ENCODE peak calls at places on chromosomes 16 and 17, in ten cellular contexts. I is HepG2, B is H9, K is fibroblast of lung, A is IMR-90, F is mammary epithelial cell, T is GM23338, O is DND-41, E is H1, M is PC-9. Y is an unnamed sample.

GRCh38 chr16:79593074-79593531 is 7.4 kb downstream of the MAF start:
- DNase-seq in I (no peak), B (no peak), K (no peak), A (no peak), F (no peak), T (no peak), O (no peak), E (no peak), M (no peak), Y (no peak)

GRCh38 chr17:63698886-63699637 is 863 bp downstream of the LIMD2 start:
- DNase-seq in I (peak), B (peak), K (peak), A (peak), F (no peak), T (peak), O (peak), E (no peak), M (no peak), Y (peak)

GRCh38 chr17:83180996-83181481 is 101.6 kb downstream of the METRNL start:
- DNase-seq in I (no peak), B (peak), K (no peak), A (no peak), F (no peak), T (no peak), O (no peak), E (no peak), M (no peak), Y (no peak)

GRCh38 chr16:88591577-88592021 is 21.4 kb downstream of the ZC3H18 start:
- DNase-seq in I (no peak), B (no peak), K (peak), A (peak), F (no peak), T (no peak), O (no peak), E (no peak), M (no peak), Y (peak)

GRCh38 chr17:15909481-15909991 is 35.4 kb upstream of the ADORA2B start:
- DNase-seq in I (peak), B (no peak), K (no peak), A (no peak), F (no peak), T (peak), O (no peak), E (no peak), M (no peak), Y (no peak)

GRCh38 chr16:72937916-72938315 is 110.0 kb downstream of the ZFHX3 start:
- DNase-seq in I (no peak), B (no peak), K (no peak), A (no peak), F (no peak), T (no peak), O (no peak), E (no peak), M (no peak), Y (no peak)

GRCh38 chr16:13795131-13795530 is 124.8 kb upstream of the ERCC4 start:
- DNase-seq in I (no peak), B (no peak), K (no peak), A (no peak), F (no peak), T (no peak), O (no peak), E (no peak), M (no peak), Y (no peak)

GRCh38 chr16:15055141-15056053 is 477 bp downstream of the NTAN1 start:
- DNase-seq in I (peak), B (no peak), K (no peak), A (peak), F (peak), T (peak), O (peak), E (no peak), M (no peak), Y (peak)

GRCh38 chr16:49396206-49396720 is 22.7 kb downstream of the C16orf78 start:
- DNase-seq in I (no peak), B (no peak), K (no peak), A (no peak), F (no peak), T (no peak), O (no peak), E (no peak), M (no peak), Y (no peak)

GRCh38 chr17:17205368-17206148 is 575 bp downstream of the PLD6 start:
- DNase-seq in I (peak), B (peak), K (peak), A (peak), F (peak), T (peak), O (peak), E (no peak), M (peak), Y (peak)

GRCh38 chr16:14399397-14400284 is 230.4 kb downstream of the PARN start:
- DNase-seq in I (peak), B (no peak), K (peak), A (peak), F (peak), T (peak), O (no peak), E (no peak), M (peak), Y (peak)

GRCh38 chr17:30000001-30000754 is 58.7 kb downstream of the EFCAB5 start:
- DNase-seq in I (no peak), B (no peak), K (no peak), A (no peak), F (no peak), T (no peak), O (no peak), E (no peak), M (no peak), Y (peak)

GRCh38 chr16:56855936-56856335 is 9.1 kb upstream of the SLC12A3 start:
- DNase-seq in I (no peak), B (no peak), K (no peak), A (no peak), F (no peak), T (no peak), O (no peak), E (no peak), M (no peak), Y (no peak)

GRCh38 chr17:77503293-77503655 is 362.5 kb downstream of the SEC14L1 start:
- DNase-seq in I (no peak), B (no peak), K (no peak), A (no peak), F (no peak), T (no peak), O (no peak), E (no peak), M (no peak), Y (no peak)

GRCh38 chr17:13030459-13031305 is 12.9 kb upstream of the ELAC2 start:
- DNase-seq in I (peak), B (peak), K (peak), A (peak), F (peak), T (peak), O (peak), E (no peak), M (no peak), Y (peak)

GRCh38 chr17:42779304-42779941 is 987 bp upstream of the WNK4 start:
- DNase-seq in I (no peak), B (no peak), K (no peak), A (no peak), F (no peak), T (no peak), O (no peak), E (no peak), M (no peak), Y (no peak)

GRCh38 chr16:68031951-68032350 is 8.9 kb downstream of the DUS2 start:
- DNase-seq in I (no peak), B (no peak), K (peak), A (no peak), F (peak), T (peak), O (no peak), E (no peak), M (peak), Y (no peak)

GRCh38 chr17:58375811-58376210 is 23.8 kb upstream of the SUPT4H1 start:
- DNase-seq in I (no peak), B (peak), K (no peak), A (no peak), F (no peak), T (peak), O (no peak), E (no peak), M (no peak), Y (no peak)

GRCh38 chr17:81302861-81303326 is 7.8 kb upstream of the SLC38A10 start:
- DNase-seq in I (peak), B (no peak), K (no peak), A (no peak), F (no peak), T (no peak), O (no peak), E (no peak), M (peak), Y (no peak)

GRCh38 chr17:69853533-69854262 is 221.3 kb upstream of the KCNJ16 start:
- DNase-seq in I (no peak), B (no peak), K (peak), A (no peak), F (no peak), T (no peak), O (no peak), E (no peak), M (no peak), Y (no peak)

GRCh38 chr17:19904924-19905323 is 37.2 kb upstream of the ULK2 start:
- DNase-seq in I (no peak), B (no peak), K (no peak), A (no peak), F (no peak), T (no peak), O (no peak), E (no peak), M (no peak), Y (no peak)

GRCh38 chr16:86798247-86799041 is 220.1 kb downstream of the FOXL1 start:
- DNase-seq in I (no peak), B (no peak), K (peak), A (no peak), F (peak), T (no peak), O (no peak), E (no peak), M (no peak), Y (no peak)

GRCh38 chr16:87206646-87207451 is 110.3 kb downstream of the C16orf95 start:
- DNase-seq in I (no peak), B (no peak), K (peak), A (peak), F (peak), T (no peak), O (no peak), E (no peak), M (no peak), Y (no peak)

GRCh38 chr16:3087243-3087791 is 11.8 kb downstream of the ZSCAN10 start:
- DNase-seq in I (no peak), B (peak), K (no peak), A (no peak), F (no peak), T (peak), O (no peak), E (no peak), M (no peak), Y (no peak)
- TF ChIP-seq CTCF in I (peak), B (peak), K (peak), A (peak), F (no peak), T (peak), O (peak), E (peak), M (no peak), Y (peak)

GRCh38 chr16:89920723-89921122 is 2.1 kb downstream of the MC1R start:
- DNase-seq in I (no peak), B (peak), K (peak), A (peak), F (no peak), T (no peak), O (no peak), E (no peak), M (no peak), Y (no peak)
- H3K4me2 ChIP-seq in I (peak), B (peak), K (peak), A (peak), F (no peak), T (peak), O (no peak), E (no peak), M (no peak), Y (no peak)

DNA sequence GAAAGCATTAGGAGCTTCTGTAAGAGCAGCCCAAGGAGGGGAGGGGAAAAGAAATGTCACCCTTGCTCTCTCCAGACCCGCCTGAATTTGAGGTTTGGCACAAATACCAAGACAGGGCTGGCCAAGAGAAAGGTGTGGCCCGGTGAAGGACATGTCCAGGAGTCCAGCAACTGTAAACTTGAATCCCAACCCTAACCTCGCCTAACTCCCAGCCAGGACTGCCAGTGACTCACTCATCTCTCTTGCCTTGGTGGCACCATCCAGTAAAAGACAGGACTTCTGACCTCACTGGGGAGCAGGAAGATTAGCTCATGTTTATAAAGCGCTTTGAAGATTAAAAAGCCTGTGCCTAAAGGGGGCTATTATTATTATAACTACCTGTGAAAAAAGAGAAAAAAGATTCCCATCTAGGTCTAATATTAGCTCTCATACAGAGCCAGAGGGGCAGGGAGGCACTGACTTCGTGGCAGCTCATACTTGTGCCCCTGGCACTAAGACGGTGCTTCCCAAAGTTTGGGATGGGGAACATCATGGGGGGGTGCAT is 335.3 kb downstream of the SOX9 start:
- DNase-seq in I (peak), B (no peak), K (peak), A (peak), F (peak), T (no peak), O (no peak), E (no peak), M (peak), Y (no peak)
- H2AFZ ChIP-seq in I (no peak), B (no peak), K (no peak), A (no peak), F (no peak), T (no peak), O (no peak), E (no peak), M (no peak), Y (no peak)

DNA sequence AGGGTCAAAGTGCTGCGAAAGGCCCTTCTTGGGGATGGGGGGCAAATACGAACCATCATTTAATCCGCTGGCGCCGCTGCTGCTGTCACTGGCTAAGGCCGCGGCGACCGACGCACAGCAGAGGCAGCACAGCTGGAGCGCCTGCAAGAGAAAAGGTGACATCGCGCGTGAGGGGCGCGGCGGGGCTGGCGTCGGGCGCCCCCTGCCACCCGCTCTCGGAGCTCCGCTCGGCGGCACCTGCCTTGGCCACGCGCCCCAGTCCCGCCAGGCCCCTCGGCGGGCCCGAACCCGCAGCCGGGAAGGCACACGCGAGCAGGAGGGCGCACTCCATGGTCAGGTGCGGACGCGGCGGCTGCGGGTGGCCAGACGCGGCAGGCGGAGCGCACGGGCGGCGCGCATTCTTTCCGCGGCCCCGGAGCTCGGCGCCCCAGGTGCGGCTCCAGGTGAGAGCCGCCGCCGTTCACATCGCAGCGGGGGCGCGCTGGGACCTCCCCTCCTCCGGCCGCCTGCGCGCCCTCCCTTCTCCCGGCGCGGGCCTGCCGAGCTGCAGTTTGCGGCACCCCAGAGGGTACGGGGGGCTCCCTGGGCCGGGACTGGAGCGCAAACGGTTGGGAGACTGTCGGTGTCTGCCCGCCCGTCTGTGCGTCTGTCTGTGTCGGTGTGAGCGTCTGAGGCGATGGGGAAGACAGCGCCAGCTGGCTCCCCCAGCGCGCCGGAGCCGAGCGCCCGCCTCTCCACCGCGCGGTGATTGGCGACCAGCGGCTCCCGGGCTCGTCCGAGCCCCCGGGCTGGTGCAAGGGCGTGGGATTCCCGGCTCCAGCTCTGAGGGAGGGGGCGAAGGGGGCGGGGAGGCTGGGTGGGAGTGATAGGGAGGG is at the start of gene ADAMTS18:
- DNase-seq in I (no peak), B (peak), K (no peak), A (no peak), F (no peak), T (peak), O (no peak), E (no peak), M (no peak), Y (no peak)
- TF ChIP-seq CTCF in I (no peak), B (peak), K (no peak), A (no peak), F (no peak), T (peak), O (no peak), E (peak), M (no peak), Y (no peak)

GRCh38 chr17:44216674-44217073 is 2.8 kb downstream of the UBTF start:
- DNase-seq in I (no peak), B (no peak), K (no peak), A (no peak), F (no peak), T (no peak), O (no peak), E (no peak), M (no peak), Y (no peak)
- H3K4me2 ChIP-seq in I (peak), B (no peak), K (no peak), A (no peak), F (no peak), T (no peak), O (peak), E (no peak), M (peak), Y (peak)